ENCODE peak calls at places on chromosome 4, in four cellular contexts. D, S, E and Q are unnamed samples.

GRCh38 chr4:112403072-112403945 is 106.1 kb downstream of the ALPK1 start:
- DNase-seq in D (no peak), S (no peak), E (no peak), Q (no peak)

GRCh38 chr4:143700060-143700419 is 435 bp downstream of the FREM3 start:
- DNase-seq in D (no peak), S (no peak), E (no peak), Q (no peak)

GRCh38 chr4:65007841-65008439 is 598.7 kb upstream of the TECRL start:
- DNase-seq in D (no peak), S (no peak), E (peak), Q (peak)

GRCh38 chr4:42442601-42443000 is 45.3 kb downstream of the SHISA3 start:
- DNase-seq in D (no peak), S (no peak), E (no peak), Q (no peak)

GRCh38 chr4:81807927-81808672 is 336.4 kb upstream of the RASGEF1B start:
- DNase-seq in D (no peak), S (no peak), E (peak), Q (no peak)

GRCh38 chr4:119748853-119749252 is 120.2 kb upstream of the PDE5A start:
- DNase-seq in D (no peak), S (no peak), E (no peak), Q (no peak)

GRCh38 chr4:126610933-126611332 is 1021.8 kb upstream of the INTU start:
- DNase-seq in D (no peak), S (no peak), E (no peak), Q (no peak)

GRCh38 chr4:166174717-166175510 is 301.9 kb downstream of the TLL1 start:
- DNase-seq in D (no peak), S (no peak), E (no peak), Q (no peak)

GRCh38 chr4:168560184-168560834 is 63.5 kb downstream of the PALLD start:
- DNase-seq in D (no peak), S (no peak), E (no peak), Q (no peak)

GRCh38 chr4:134057356-134057755 is 144.2 kb downstream of the PABPC4L start:
- DNase-seq in D (no peak), S (no peak), E (no peak), Q (no peak)

GRCh38 chr4:122003335-122003734 is 51.5 kb upstream of the TRPC3 start:
- DNase-seq in D (no peak), S (no peak), E (peak), Q (peak)

GRCh38 chr4:7430965-7431695 is 3.6 kb downstream of the PSAPL1 start:
- DNase-seq in D (no peak), S (no peak), E (no peak), Q (no peak)

GRCh38 chr4:153257151-153257620 is 52.9 kb downstream of the TRIM2 start:
- DNase-seq in D (no peak), S (no peak), E (no peak), Q (no peak)

GRCh38 chr4:11537846-11538245 is 109.2 kb upstream of the HS3ST1 start:
- DNase-seq in D (no peak), S (no peak), E (no peak), Q (no peak)

GRCh38 chr4:88138561-88138960 is 19.9 kb downstream of the ABCG2 start:
- DNase-seq in D (peak), S (no peak), E (no peak), Q (no peak)

GRCh38 chr4:16818005-16818404 is 80.4 kb downstream of the LDB2 start:
- DNase-seq in D (no peak), S (no peak), E (no peak), Q (no peak)

GRCh38 chr4:139849219-139849618 is 183.6 kb downstream of the MGST2 start:
- DNase-seq in D (no peak), S (no peak), E (no peak), Q (peak)

GRCh38 chr4:184348311-184349233 is 125.8 kb downstream of the IRF2 start:
- DNase-seq in D (no peak), S (no peak), E (peak), Q (peak)

GRCh38 chr4:117477925-117478324 is 392.5 kb upstream of the TRAM1L1 start:
- DNase-seq in D (no peak), S (no peak), E (no peak), Q (no peak)

GRCh38 chr4:159015862-159016261 is 87.0 kb upstream of the RAPGEF2 start:
- DNase-seq in D (no peak), S (no peak), E (no peak), Q (no peak)

GRCh38 chr4:3421470-3421869 is 20.3 kb upstream of the HGFAC start:
- DNase-seq in D (no peak), S (no peak), E (no peak), Q (no peak)

GRCh38 chr4:145234086-145234694 is 53.8 kb upstream of the OTUD4 start:
- DNase-seq in D (no peak), S (peak), E (peak), Q (peak)

GRCh38 chr4:158314756-158315487 is 104.6 kb downstream of the TMEM144 start:
- DNase-seq in D (peak), S (no peak), E (no peak), Q (no peak)

GRCh38 chr4:8184061-8184460 is 15.0 kb upstream of the SH3TC1 start:
- DNase-seq in D (no peak), S (no peak), E (no peak), Q (no peak)

GRCh38 chr4:181647396-181648107 is 595.6 kb upstream of the TENM3 start:
- DNase-seq in D (no peak), S (no peak), E (no peak), Q (no peak)

GRCh38 chr4:104682311-104682710 is 187.6 kb upstream of the CXXC4 start:
- DNase-seq in D (no peak), S (no peak), E (no peak), Q (no peak)

GRCh38 chr4:42655921-42656735 is 777 bp downstream of the ATP8A1 start:
- DNase-seq in D (no peak), S (peak), E (peak), Q (peak)

GRCh38 chr4:107688421-107688820 is 31.6 kb downstream of the PAPSS1 start:
- DNase-seq in D (no peak), S (no peak), E (no peak), Q (no peak)